ENCODE peak calls at places on chromosomes 3 and 15, in eight cellular contexts. D, T, Y, R, E, H, P and Q are unnamed samples.

GRCh38 chr3:105851176-105851575 is 17.6 kb downstream of the CBLB start:
- DNase-seq in D (no peak), T (no peak), P (no peak), Y (no peak), R (no peak), E (no peak), H (no peak), Q (no peak)

GRCh38 chr15:62941719-62942118 is 100.8 kb upstream of the TPM1 start:
- DNase-seq in R (no peak), D (no peak), Y (peak), H (no peak), P (no peak), T (no peak), E (no peak), Q (no peak)

GRCh38 chr15:31435891-31436628 is 109.4 kb downstream of the KLF13 start:
- DNase-seq in Y (no peak), E (no peak), T (no peak), D (no peak), R (no peak), P (no peak), H (peak), Q (no peak)

GRCh38 chr3:169769287-169770181 is at the start of gene ACTRT3:
- DNase-seq in T (peak), H (peak), D (peak), Y (peak), E (peak), P (peak), R (peak), Q (peak)

GRCh38 chr15:93018574-93018973 is 70.4 kb downstream of the RGMA start:
- DNase-seq in H (no peak), P (no peak), E (no peak), D (no peak), R (no peak), Y (no peak), T (no peak), Q (no peak)

GRCh38 chr15:89442671-89443307 is 53.6 kb downstream of the RHCG start:
- DNase-seq in R (peak), H (peak), T (no peak), P (peak), Y (peak), E (peak), D (peak), Q (no peak)

GRCh38 chr15:39438260-39438659 is 142.6 kb upstream of the THBS1 start:
- DNase-seq in T (no peak), Y (no peak), H (no peak), R (no peak), D (no peak), P (no peak), E (no peak), Q (no peak)

GRCh38 chr3:184896336-184896735 is 84.4 kb downstream of the VPS8 start:
- DNase-seq in P (no peak), E (no peak), T (no peak), Y (no peak), R (no peak), H (no peak), D (no peak), Q (no peak)

GRCh38 chr3:22960326-22960984 is 242.7 kb upstream of the UBE2E2 start:
- DNase-seq in P (peak), D (peak), E (no peak), R (peak), T (no peak), H (peak), Y (peak), Q (no peak)

GRCh38 chr3:86990734-86991481 is at the start of gene VGLL3:
- DNase-seq in Y (peak), P (no peak), R (peak), E (no peak), T (no peak), D (peak), H (peak), Q (no peak)

GRCh38 chr15:25243800-25244097 is 195.1 kb downstream of the UBE3A start:
- DNase-seq in E (no peak), T (no peak), Y (no peak), H (no peak), P (no peak), R (no peak), D (no peak), Q (no peak)

GRCh38 chr15:67574981-67575632 is 32.6 kb downstream of the MAP2K5 start:
- DNase-seq in T (no peak), H (peak), R (no peak), Y (no peak), D (no peak), P (no peak), E (no peak), Q (no peak)

GRCh38 chr15:41561777-41562145 is 2.7 kb downstream of the TYRO3 start:
- DNase-seq in P (no peak), D (no peak), E (no peak), R (no peak), Y (no peak), T (no peak), H (peak), Q (no peak)

GRCh38 chr3:138812806-138813205 is 21.9 kb downstream of the PIK3CB start:
- DNase-seq in Y (no peak), T (no peak), R (no peak), D (no peak), P (no peak), H (peak), E (no peak), Q (no peak)

GRCh38 chr3:141498592-141499223 is 11.9 kb downstream of the RASA2 start:
- DNase-seq in R (peak), D (no peak), H (no peak), T (peak), P (no peak), E (no peak), Y (no peak), Q (peak)

GRCh38 chr15:62344806-62345539 is 179.9 kb upstream of the C2CD4B start:
- DNase-seq in R (peak), P (peak), D (peak), Y (peak), H (peak), E (peak), T (peak), Q (peak)

GRCh38 chr3:172710709-172711456 is at the start of gene NCEH1:
- DNase-seq in H (peak), R (peak), E (peak), P (peak), D (peak), Y (peak), T (peak), Q (peak)

GRCh38 chr3:108345492-108346205 is 49.3 kb downstream of the HHLA2 start:
- DNase-seq in E (no peak), T (no peak), D (no peak), H (no peak), R (no peak), Y (no peak), P (no peak), Q (no peak)

GRCh38 chr3:170440346-170440745 is 21.7 kb downstream of the CLDN11 start:
- DNase-seq in Y (no peak), D (no peak), T (no peak), H (no peak), R (no peak), P (no peak), E (no peak), Q (no peak)

GRCh38 chr15:92637621-92638020 is 18.0 kb downstream of the FAM174B start:
- DNase-seq in E (no peak), H (no peak), R (no peak), Y (no peak), T (no peak), D (no peak), P (no peak), Q (no peak)

GRCh38 chr3:134448664-134449063 is 37.1 kb downstream of the ANAPC13 start:
- DNase-seq in Y (no peak), P (no peak), R (no peak), D (no peak), E (no peak), T (no peak), H (no peak), Q (no peak)

GRCh38 chr15:99409097-99409473 is 156.7 kb upstream of the MEF2A start:
- DNase-seq in T (no peak), E (no peak), P (peak), H (peak), D (peak), R (peak), Y (peak), Q (peak)

GRCh38 chr15:92958105-92958504 is 58.0 kb downstream of the CHD2 start:
- DNase-seq in E (no peak), R (no peak), D (no peak), H (peak), T (peak), P (no peak), Y (no peak), Q (peak)

GRCh38 chr3:160027541-160028195 is 39.0 kb downstream of the IL12A start:
- DNase-seq in D (peak), T (no peak), R (peak), H (peak), Y (peak), P (no peak), E (no peak), Q (no peak)

GRCh38 chr3:182730675-182731042 is 62.6 kb upstream of the ATP11B start:
- DNase-seq in H (no peak), E (no peak), Y (no peak), R (no peak), D (no peak), P (peak), T (no peak), Q (no peak)

GRCh38 chr15:25810631-25811077 is 52.5 kb downstream of the ATP10A start:
- DNase-seq in E (no peak), R (no peak), P (no peak), H (no peak), Y (no peak), D (no peak), T (peak), Q (peak)

GRCh38 chr15:66941231-66941711 is 124.1 kb upstream of the SMAD3 start:
- DNase-seq in P (no peak), T (no peak), Y (no peak), D (no peak), R (no peak), E (no peak), H (no peak), Q (no peak)

GRCh38 chr3:185205865-185206264 is 48.0 kb downstream of the EHHADH start:
- DNase-seq in H (no peak), R (no peak), P (no peak), E (no peak), T (no peak), Y (no peak), D (no peak), Q (no peak)

GRCh38 chr15:68015244-68015643 is 38.9 kb upstream of the PIAS1 start:
- DNase-seq in R (no peak), D (no peak), T (no peak), Y (no peak), H (no peak), E (no peak), P (no peak), Q (no peak)

GRCh38 chr15:88657326-88658069 is 18.7 kb downstream of the ISG20 start:
- DNase-seq in T (no peak), E (no peak), Y (peak), H (peak), R (peak), D (no peak), P (no peak), Q (no peak)

GRCh38 chr3:173774275-173774674 is 376.7 kb downstream of the NLGN1 start:
- DNase-seq in D (no peak), T (no peak), P (no peak), R (no peak), E (no peak), Y (no peak), H (no peak), Q (no peak)

GRCh38 chr3:65348596-65348995 is 660.8 kb upstream of the ADAMTS9 start:
- DNase-seq in Y (peak), P (no peak), R (no peak), T (no peak), D (no peak), H (peak), E (no peak), Q (no peak)

GRCh38 chr3:146550743-146551510 is 6.5 kb upstream of the PLSCR1 start:
- DNase-seq in P (no peak), H (peak), R (peak), Y (peak), E (no peak), D (peak), T (no peak), Q (no peak)

GRCh38 chr3:124347418-124347817 is 355.5 kb upstream of the ROPN1 start:
- DNase-seq in H (no peak), P (no peak), E (no peak), T (no peak), Y (no peak), D (no peak), R (no peak), Q (no peak)

GRCh38 chr3:16761576-16761975 is 123.2 kb upstream of the PLCL2 start:
- DNase-seq in Y (no peak), E (no peak), H (peak), P (no peak), T (no peak), R (no peak), D (no peak), Q (no peak)

GRCh38 chr15:98113357-98113756 is 152.9 kb downstream of the ARRDC4 start:
- DNase-seq in T (no peak), P (no peak), D (no peak), E (no peak), Y (no peak), R (no peak), H (peak), Q (no peak)

GRCh38 chr3:34157491-34157890 is 359.1 kb downstream of the PDCD6IP start:
- DNase-seq in P (no peak), Y (no peak), E (no peak), R (no peak), D (no peak), T (no peak), H (no peak), Q (no peak)

GRCh38 chr3:124657138-124657537 is 73.1 kb upstream of the UMPS start:
- DNase-seq in R (no peak), T (no peak), Y (no peak), H (no peak), E (no peak), P (no peak), D (no peak), Q (no peak)